ENCODE peak calls at places on chromosomes 6 and 20, in eight cellular contexts. One of them, this sample, is unnamed.

GRCh38 chr6:91387290-91388062 is 800.6 kb upstream of the MAP3K7 start:
- DNase-seq in HepG2: no peak
- DNase-seq in H1: peak; percentile 68
- DNase-seq in HCT116: no peak
- DNase-seq in NB4: no peak
- DNase-seq in endothelial cell of umbilical vein: no peak
- DNase-seq in A549: no peak
- DNase-seq in SK-N-SH: no peak
- DNase-seq in this sample: peak; percentile 71

GRCh38 chr20:1465470-1466210 is 1.0 kb downstream of the NSFL1C start:
- DNase-seq in A549: no peak
- DNase-seq in H1: peak; percentile 11
- DNase-seq in HepG2: no peak
- DNase-seq in SK-N-SH: no peak
- DNase-seq in HCT116: no peak
- DNase-seq in NB4: no peak
- DNase-seq in endothelial cell of umbilical vein: no peak
- DNase-seq in this sample: no peak

GRCh38 chr20:1918766-1919165 is 23.6 kb downstream of the SIRPA start:
- DNase-seq in NB4: no peak
- DNase-seq in SK-N-SH: no peak
- DNase-seq in H1: no peak
- DNase-seq in HCT116: no peak
- DNase-seq in A549: no peak
- DNase-seq in endothelial cell of umbilical vein: no peak
- DNase-seq in HepG2: no peak
- DNase-seq in this sample: no peak

GRCh38 chr6:141513830-141514229 is 618.9 kb upstream of the GJE1 start:
- DNase-seq in A549: no peak
- DNase-seq in endothelial cell of umbilical vein: peak; percentile 53
- DNase-seq in HCT116: no peak
- DNase-seq in H1: no peak
- DNase-seq in NB4: peak; percentile 8
- DNase-seq in SK-N-SH: no peak
- DNase-seq in HepG2: no peak
- DNase-seq in this sample: no peak

GRCh38 chr6:43070028-43070632 is 6.0 kb upstream of the PTK7 start:
- DNase-seq in HepG2: peak; percentile 83
- DNase-seq in endothelial cell of umbilical vein: peak; percentile 37
- DNase-seq in NB4: peak; percentile 77
- DNase-seq in HCT116: peak; percentile 49
- DNase-seq in H1: no peak
- DNase-seq in A549: peak; percentile 53
- DNase-seq in SK-N-SH: peak; percentile 80
- DNase-seq in this sample: no peak

GRCh38 chr20:62979876-62980373 is 26.8 kb downstream of the BHLHE23 start:
- DNase-seq in A549: no peak
- DNase-seq in HepG2: no peak
- DNase-seq in NB4: no peak
- DNase-seq in H1: no peak
- DNase-seq in HCT116: no peak
- DNase-seq in SK-N-SH: no peak
- DNase-seq in endothelial cell of umbilical vein: no peak
- DNase-seq in this sample: no peak

GRCh38 chr6:2883673-2884072 is 19.4 kb downstream of the SERPINB9 start:
- DNase-seq in HCT116: no peak
- DNase-seq in HepG2: no peak
- DNase-seq in NB4: no peak
- DNase-seq in H1: no peak
- DNase-seq in A549: no peak
- DNase-seq in endothelial cell of umbilical vein: no peak
- DNase-seq in SK-N-SH: no peak
- DNase-seq in this sample: no peak

GRCh38 chr6:157779705-157780604 is 43.1 kb upstream of the SNX9 start:
- DNase-seq in HepG2: no peak
- DNase-seq in H1: no peak
- DNase-seq in NB4: peak; percentile 23
- DNase-seq in HCT116: no peak
- DNase-seq in A549: no peak
- DNase-seq in SK-N-SH: no peak
- DNase-seq in endothelial cell of umbilical vein: no peak
- DNase-seq in this sample: no peak

GRCh38 chr6:25454141-25454540 is 175.0 kb downstream of the CARMIL1 start:
- DNase-seq in endothelial cell of umbilical vein: no peak
- DNase-seq in H1: no peak
- DNase-seq in NB4: no peak
- DNase-seq in A549: no peak
- DNase-seq in HCT116: no peak
- DNase-seq in SK-N-SH: no peak
- DNase-seq in HepG2: no peak
- DNase-seq in this sample: no peak

GRCh38 chr6:104606361-104606760 is 253.4 kb downstream of the HACE1 start:
- DNase-seq in endothelial cell of umbilical vein: no peak
- DNase-seq in SK-N-SH: no peak
- DNase-seq in H1: no peak
- DNase-seq in A549: no peak
- DNase-seq in HepG2: no peak
- DNase-seq in HCT116: no peak
- DNase-seq in NB4: no peak
- DNase-seq in this sample: no peak

GRCh38 chr20:45047581-45048119 is 53.3 kb downstream of the KCNS1 start:
- DNase-seq in A549: no peak
- DNase-seq in HCT116: no peak
- DNase-seq in H1: no peak
- DNase-seq in HepG2: no peak
- DNase-seq in endothelial cell of umbilical vein: no peak
- DNase-seq in NB4: no peak
- DNase-seq in SK-N-SH: no peak
- DNase-seq in this sample: no peak

GRCh38 chr6:119347466-119348307 is 1.9 kb downstream of the MAN1A1 start:
- DNase-seq in NB4: peak; percentile 26
- DNase-seq in endothelial cell of umbilical vein: no peak
- DNase-seq in HepG2: peak; percentile 96
- DNase-seq in A549: no peak
- DNase-seq in SK-N-SH: no peak
- DNase-seq in H1: no peak
- DNase-seq in HCT116: no peak
- DNase-seq in this sample: no peak

GRCh38 chr6:71335544-71335943 is 46.9 kb downstream of the OGFRL1 start:
- DNase-seq in A549: no peak
- DNase-seq in HepG2: no peak
- DNase-seq in endothelial cell of umbilical vein: no peak
- DNase-seq in HCT116: no peak
- DNase-seq in NB4: no peak
- DNase-seq in H1: no peak
- DNase-seq in SK-N-SH: no peak
- DNase-seq in this sample: no peak

GRCh38 chr6:71333050-71333449 is 44.4 kb downstream of the OGFRL1 start:
- DNase-seq in HepG2: no peak
- DNase-seq in HCT116: no peak
- DNase-seq in endothelial cell of umbilical vein: no peak
- DNase-seq in NB4: no peak
- DNase-seq in SK-N-SH: no peak
- DNase-seq in H1: no peak
- DNase-seq in A549: no peak
- DNase-seq in this sample: no peak

GRCh38 chr6:71333700-71334099 is 45.1 kb downstream of the OGFRL1 start:
- DNase-seq in A549: peak; percentile 6
- DNase-seq in NB4: no peak
- DNase-seq in SK-N-SH: no peak
- DNase-seq in HepG2: no peak
- DNase-seq in endothelial cell of umbilical vein: peak; percentile 30
- DNase-seq in HCT116: no peak
- DNase-seq in H1: no peak
- DNase-seq in this sample: no peak

GRCh38 chr6:71336901-71337300 is 48.3 kb downstream of the OGFRL1 start:
- DNase-seq in NB4: no peak
- DNase-seq in H1: no peak
- DNase-seq in SK-N-SH: no peak
- DNase-seq in endothelial cell of umbilical vein: no peak
- DNase-seq in HCT116: no peak
- DNase-seq in HepG2: no peak
- DNase-seq in A549: no peak
- DNase-seq in this sample: no peak

GRCh38 chr6:71334768-71335167 is 46.2 kb downstream of the OGFRL1 start:
- DNase-seq in A549: no peak
- DNase-seq in endothelial cell of umbilical vein: no peak
- DNase-seq in H1: no peak
- DNase-seq in SK-N-SH: no peak
- DNase-seq in HCT116: no peak
- DNase-seq in NB4: no peak
- DNase-seq in HepG2: no peak
- DNase-seq in this sample: no peak
- TF ChIP-seq MAX in A549: no peak
- TF ChIP-seq MAX in endothelial cell of umbilical vein: no peak
- TF ChIP-seq MAX in H1: no peak
- TF ChIP-seq MAX in SK-N-SH: no peak
- TF ChIP-seq MAX in HCT116: no peak
- TF ChIP-seq MAX in NB4: no peak
- TF ChIP-seq MAX in HepG2: no peak
- TF ChIP-seq MAX in this sample: no peak

DNA sequence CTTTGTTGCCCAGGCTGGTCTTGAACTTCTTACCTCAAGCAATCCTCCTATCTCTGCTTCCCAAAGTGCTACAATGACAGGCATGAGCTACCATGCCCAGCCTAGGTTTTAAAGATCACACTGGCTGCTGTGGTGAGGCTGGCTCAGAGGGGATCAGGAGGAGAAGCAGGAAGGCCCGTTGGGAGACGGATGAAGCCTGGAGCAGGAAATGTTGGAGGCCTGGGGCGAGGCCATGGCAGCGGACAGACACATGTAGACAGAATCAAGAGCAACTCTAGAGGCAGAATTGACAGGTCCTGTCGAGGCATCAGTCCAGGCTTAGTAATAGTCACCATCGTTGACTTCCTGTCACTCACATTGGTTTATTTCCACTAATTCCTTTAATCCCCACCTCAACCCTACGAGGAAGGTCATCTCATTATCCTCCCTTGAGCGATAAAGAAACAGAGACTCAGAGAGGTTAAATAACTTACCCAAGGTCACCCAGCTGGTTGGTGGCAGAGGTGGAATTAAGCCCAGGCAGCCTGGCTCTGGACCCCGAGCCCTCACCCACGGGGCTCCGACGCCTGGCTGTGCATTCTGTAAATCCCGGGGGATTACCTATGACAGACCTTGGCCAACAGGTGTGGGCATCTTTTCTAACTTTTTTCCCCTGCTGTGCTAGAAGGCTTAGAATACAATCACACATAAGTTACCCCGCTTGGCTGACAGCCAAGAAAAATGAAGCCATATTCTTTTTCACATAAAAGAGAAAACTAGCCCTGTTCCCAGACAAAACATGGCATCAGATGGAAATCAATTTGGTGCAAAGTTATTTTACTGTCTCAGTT is 113.4 kb downstream of the EYA2 start:
- DNase-seq in H1: no peak
- DNase-seq in NB4: no peak
- DNase-seq in HCT116: no peak
- DNase-seq in A549: no peak
- DNase-seq in endothelial cell of umbilical vein: no peak
- DNase-seq in SK-N-SH: no peak
- DNase-seq in HepG2: no peak
- DNase-seq in this sample: no peak
- TF ChIP-seq MAX in H1: no peak
- TF ChIP-seq MAX in NB4: no peak
- TF ChIP-seq MAX in HCT116: no peak
- TF ChIP-seq MAX in A549: no peak
- TF ChIP-seq MAX in endothelial cell of umbilical vein: no peak
- TF ChIP-seq MAX in SK-N-SH: no peak
- TF ChIP-seq MAX in HepG2: no peak
- TF ChIP-seq MAX in this sample: no peak

GRCh38 chr6:117906454-117906904 is 585 bp upstream of the SLC35F1 start:
- DNase-seq in H1: no peak
- DNase-seq in SK-N-SH: no peak
- DNase-seq in HepG2: no peak
- DNase-seq in endothelial cell of umbilical vein: no peak
- DNase-seq in NB4: peak; percentile 55
- DNase-seq in HCT116: no peak
- DNase-seq in A549: no peak
- DNase-seq in this sample: no peak
- TF ChIP-seq MAX in H1: no peak
- TF ChIP-seq MAX in SK-N-SH: no peak
- TF ChIP-seq MAX in HepG2: no peak
- TF ChIP-seq MAX in endothelial cell of umbilical vein: no peak
- TF ChIP-seq MAX in NB4: no peak
- TF ChIP-seq MAX in HCT116: no peak
- TF ChIP-seq MAX in A549: no peak
- TF ChIP-seq MAX in this sample: no peak

DNA sequence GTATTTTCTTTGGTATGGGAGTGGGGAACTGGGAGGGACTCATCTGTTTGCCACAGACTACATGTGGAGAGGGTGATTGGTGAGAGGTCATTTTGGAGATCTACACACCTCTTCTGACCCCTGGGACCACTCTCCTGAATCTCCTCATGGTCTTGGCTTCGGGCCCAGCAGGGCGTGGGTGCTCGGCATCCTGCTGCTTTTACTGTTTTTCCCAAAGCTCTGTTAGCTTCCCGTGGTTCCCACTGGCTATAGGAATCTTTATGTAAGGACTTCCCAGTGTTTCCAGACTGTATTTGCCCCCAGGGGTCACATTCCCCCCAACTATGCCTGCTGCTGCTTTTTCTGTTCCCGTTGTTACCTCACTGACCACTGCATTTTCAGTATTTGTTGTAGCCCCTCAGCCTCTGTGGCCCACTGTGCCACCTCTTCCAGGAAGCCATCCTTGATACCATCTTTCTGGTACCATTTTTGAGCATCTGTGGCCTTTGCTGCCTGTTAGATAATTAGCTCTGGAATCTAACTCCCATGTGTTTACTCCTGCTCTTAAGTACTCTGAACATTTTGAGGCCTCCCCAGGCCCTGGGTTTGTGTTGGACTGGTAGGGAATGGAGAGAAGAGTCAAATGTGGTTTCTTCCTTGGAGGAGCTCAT is 14.9 kb downstream of the PLCG1 start:
- DNase-seq in endothelial cell of umbilical vein: peak; percentile 46
- DNase-seq in NB4: no peak
- DNase-seq in HCT116: no peak
- DNase-seq in H1: no peak
- DNase-seq in SK-N-SH: no peak
- DNase-seq in HepG2: no peak
- DNase-seq in A549: no peak
- DNase-seq in this sample: no peak
- TF ChIP-seq MAX in endothelial cell of umbilical vein: no peak
- TF ChIP-seq MAX in NB4: no peak
- TF ChIP-seq MAX in HCT116: no peak
- TF ChIP-seq MAX in H1: no peak
- TF ChIP-seq MAX in SK-N-SH: no peak
- TF ChIP-seq MAX in HepG2: no peak
- TF ChIP-seq MAX in A549: no peak
- TF ChIP-seq MAX in this sample: no peak

GRCh38 chr6:129635396-129636164 is 74.4 kb downstream of the ARHGAP18 start:
- DNase-seq in SK-N-SH: no peak
- DNase-seq in HepG2: no peak
- DNase-seq in H1: no peak
- DNase-seq in A549: no peak
- DNase-seq in NB4: no peak
- DNase-seq in endothelial cell of umbilical vein: peak; percentile 84
- DNase-seq in HCT116: no peak
- DNase-seq in this sample: no peak
- TF ChIP-seq MAX in SK-N-SH: peak; percentile 46
- TF ChIP-seq MAX in HepG2: no peak
- TF ChIP-seq MAX in H1: no peak
- TF ChIP-seq MAX in A549: no peak
- TF ChIP-seq MAX in NB4: no peak
- TF ChIP-seq MAX in endothelial cell of umbilical vein: no peak
- TF ChIP-seq MAX in HCT116: no peak
- TF ChIP-seq MAX in this sample: no peak

GRCh38 chr6:12467706-12468670 is 177.8 kb downstream of the EDN1 start:
- DNase-seq in endothelial cell of umbilical vein: no peak
- DNase-seq in A549: no peak
- DNase-seq in HCT116: no peak
- DNase-seq in H1: no peak
- DNase-seq in SK-N-SH: no peak
- DNase-seq in NB4: no peak
- DNase-seq in HepG2: no peak
- DNase-seq in this sample: no peak
- TF ChIP-seq MAX in endothelial cell of umbilical vein: no peak
- TF ChIP-seq MAX in A549: no peak
- TF ChIP-seq MAX in HCT116: no peak
- TF ChIP-seq MAX in H1: no peak
- TF ChIP-seq MAX in SK-N-SH: no peak
- TF ChIP-seq MAX in NB4: no peak
- TF ChIP-seq MAX in HepG2: no peak
- TF ChIP-seq MAX in this sample: no peak

This sample was measured in WTC11.